ENCODE peak calls at places on chromosomes 11 and 22, in seven cellular contexts. One of them, this sample, is unnamed.
A peak's percentile ranks its signal among the peaks of the same experiment; 100 is the strongest.

GRCh38 chr22:38110863-38111852 is 674 bp upstream of the BAIAP2L2 start:
- DNase-seq in foreskin fibroblast: no peak
- DNase-seq in lower leg skin: no peak
- DNase-seq in thoracic aorta: no peak
- DNase-seq in upper lobe of right lung: no peak
- DNase-seq in AG04450: no peak
- DNase-seq in astrocyte of the spinal cord: no peak
- DNase-seq in this sample: no peak

GRCh38 chr22:42801537-42802165 is 55.4 kb downstream of the ARFGAP3 start:
- DNase-seq in foreskin fibroblast: no peak
- DNase-seq in lower leg skin: peak; percentile 80
- DNase-seq in thoracic aorta: no peak
- DNase-seq in upper lobe of right lung: no peak
- DNase-seq in AG04450: no peak
- DNase-seq in astrocyte of the spinal cord: no peak
- DNase-seq in this sample: no peak

GRCh38 chr22:19679476-19680099 is 34.7 kb upstream of the SEPTIN5 start:
- DNase-seq in foreskin fibroblast: no peak
- DNase-seq in lower leg skin: no peak
- DNase-seq in thoracic aorta: no peak
- DNase-seq in upper lobe of right lung: peak; percentile 82
- DNase-seq in AG04450: no peak
- DNase-seq in astrocyte of the spinal cord: no peak
- DNase-seq in this sample: no peak

GRCh38 chr11:79413258-79413657 is 27.6 kb downstream of the TENM4 start:
- DNase-seq in foreskin fibroblast: peak; percentile 90
- DNase-seq in lower leg skin: peak; percentile 92
- DNase-seq in thoracic aorta: peak; percentile 45
- DNase-seq in upper lobe of right lung: peak; percentile 68
- DNase-seq in AG04450: peak; percentile 81
- DNase-seq in astrocyte of the spinal cord: peak; percentile 92
- DNase-seq in this sample: peak; percentile 95

GRCh38 chr22:38398609-38399401 is 56.2 kb downstream of the KCNJ4 start:
- DNase-seq in foreskin fibroblast: peak; percentile 68
- DNase-seq in lower leg skin: peak; percentile 96
- DNase-seq in thoracic aorta: peak; percentile 32
- DNase-seq in upper lobe of right lung: peak; percentile 92
- DNase-seq in AG04450: peak; percentile 21
- DNase-seq in astrocyte of the spinal cord: peak; percentile 69
- DNase-seq in this sample: peak; percentile 30

GRCh38 chr11:31236052-31236652 is 133.4 kb downstream of the DCDC1 start:
- DNase-seq in foreskin fibroblast: no peak
- DNase-seq in lower leg skin: no peak
- DNase-seq in thoracic aorta: no peak
- DNase-seq in upper lobe of right lung: no peak
- DNase-seq in AG04450: no peak
- DNase-seq in astrocyte of the spinal cord: peak; percentile 10
- DNase-seq in this sample: no peak

GRCh38 chr22:38079804-38080203 is 4.2 kb downstream of the SLC16A8 start:
- DNase-seq in foreskin fibroblast: no peak
- DNase-seq in lower leg skin: no peak
- DNase-seq in thoracic aorta: no peak
- DNase-seq in upper lobe of right lung: no peak
- DNase-seq in AG04450: no peak
- DNase-seq in astrocyte of the spinal cord: no peak
- DNase-seq in this sample: no peak

GRCh38 chr11:2799881-2800654 is 85.5 kb downstream of the CDKN1C start:
- DNase-seq in foreskin fibroblast: no peak
- DNase-seq in lower leg skin: peak; percentile 64
- DNase-seq in thoracic aorta: no peak
- DNase-seq in upper lobe of right lung: peak; percentile 54
- DNase-seq in AG04450: no peak
- DNase-seq in astrocyte of the spinal cord: no peak
- DNase-seq in this sample: no peak

GRCh38 chr11:44899959-44900358 is 50.7 kb downstream of the TP53I11 start:
- DNase-seq in foreskin fibroblast: peak; percentile 24
- DNase-seq in lower leg skin: no peak
- DNase-seq in thoracic aorta: no peak
- DNase-seq in upper lobe of right lung: no peak
- DNase-seq in AG04450: peak; percentile 33
- DNase-seq in astrocyte of the spinal cord: peak; percentile 35
- DNase-seq in this sample: no peak

GRCh38 chr22:21951931-21952465 is 650 bp downstream of the PPM1F start:
- DNase-seq in foreskin fibroblast: peak; percentile 37
- DNase-seq in lower leg skin: peak; percentile 90
- DNase-seq in thoracic aorta: no peak
- DNase-seq in upper lobe of right lung: peak; percentile 78
- DNase-seq in AG04450: peak; percentile 6
- DNase-seq in astrocyte of the spinal cord: peak; percentile 48
- DNase-seq in this sample: no peak

GRCh38 chr11:36149538-36150242 is 139.5 kb downstream of the COMMD9 start:
- DNase-seq in foreskin fibroblast: peak; percentile 98
- DNase-seq in lower leg skin: peak; percentile 87
- DNase-seq in thoracic aorta: peak; percentile 6
- DNase-seq in upper lobe of right lung: no peak
- DNase-seq in AG04450: peak; percentile 97
- DNase-seq in astrocyte of the spinal cord: peak; percentile 99
- DNase-seq in this sample: peak; percentile 96

GRCh38 chr11:131867457-131868257 is 497.2 kb downstream of the NTM start:
- DNase-seq in foreskin fibroblast: peak; percentile 84
- DNase-seq in lower leg skin: no peak
- DNase-seq in thoracic aorta: no peak
- DNase-seq in upper lobe of right lung: no peak
- DNase-seq in AG04450: peak; percentile 81
- DNase-seq in astrocyte of the spinal cord: peak; percentile 91
- DNase-seq in this sample: peak; percentile 60

GRCh38 chr11:120773501-120774031 is 250.3 kb upstream of the TBCEL start:
- DNase-seq in foreskin fibroblast: no peak
- DNase-seq in lower leg skin: peak; percentile 37
- DNase-seq in thoracic aorta: no peak
- DNase-seq in upper lobe of right lung: no peak
- DNase-seq in AG04450: no peak
- DNase-seq in astrocyte of the spinal cord: no peak
- DNase-seq in this sample: no peak

GRCh38 chr11:67316882-67317364 is 13.6 kb downstream of the SSH3 start:
- DNase-seq in foreskin fibroblast: peak; percentile 47
- DNase-seq in lower leg skin: no peak
- DNase-seq in thoracic aorta: no peak
- DNase-seq in upper lobe of right lung: no peak
- DNase-seq in AG04450: no peak
- DNase-seq in astrocyte of the spinal cord: no peak
- DNase-seq in this sample: no peak

GRCh38 chr11:24585192-24585591 is 88.3 kb downstream of the LUZP2 start:
- DNase-seq in foreskin fibroblast: no peak
- DNase-seq in lower leg skin: no peak
- DNase-seq in thoracic aorta: no peak
- DNase-seq in upper lobe of right lung: no peak
- DNase-seq in AG04450: no peak
- DNase-seq in astrocyte of the spinal cord: peak; percentile 32
- DNase-seq in this sample: no peak

GRCh38 chr11:124746621-124747243 is 5.3 kb downstream of the VSIG2 start:
- DNase-seq in foreskin fibroblast: peak; percentile 80
- DNase-seq in lower leg skin: peak; percentile 95
- DNase-seq in thoracic aorta: no peak
- DNase-seq in upper lobe of right lung: peak; percentile 94
- DNase-seq in AG04450: peak; percentile 27
- DNase-seq in astrocyte of the spinal cord: peak; percentile 76
- DNase-seq in this sample: no peak

GRCh38 chr11:71144010-71144409 is 108.4 kb downstream of the SHANK2 start:
- DNase-seq in foreskin fibroblast: no peak
- DNase-seq in lower leg skin: no peak
- DNase-seq in thoracic aorta: no peak
- DNase-seq in upper lobe of right lung: peak; percentile 32
- DNase-seq in AG04450: no peak
- DNase-seq in astrocyte of the spinal cord: no peak
- DNase-seq in this sample: no peak

GRCh38 chr11:96696736-96697135 is 306.9 kb downstream of the JRKL start:
- DNase-seq in foreskin fibroblast: no peak
- DNase-seq in lower leg skin: no peak
- DNase-seq in thoracic aorta: no peak
- DNase-seq in upper lobe of right lung: no peak
- DNase-seq in AG04450: no peak
- DNase-seq in astrocyte of the spinal cord: no peak
- DNase-seq in this sample: no peak

GRCh38 chr22:20034143-20034542 is 13.2 kb downstream of the TANGO2 start:
- DNase-seq in foreskin fibroblast: no peak
- DNase-seq in lower leg skin: no peak
- DNase-seq in thoracic aorta: no peak
- DNase-seq in upper lobe of right lung: no peak
- DNase-seq in AG04450: no peak
- DNase-seq in astrocyte of the spinal cord: no peak
- DNase-seq in this sample: no peak

GRCh38 chr11:79418241-79418640 is 22.6 kb downstream of the TENM4 start:
- DNase-seq in foreskin fibroblast: no peak
- DNase-seq in lower leg skin: no peak
- DNase-seq in thoracic aorta: no peak
- DNase-seq in upper lobe of right lung: no peak
- DNase-seq in AG04450: no peak
- DNase-seq in astrocyte of the spinal cord: no peak
- DNase-seq in this sample: no peak

GRCh38 chr11:6646631-6647281 is 8.9 kb downstream of the DCHS1 start:
- DNase-seq in foreskin fibroblast: peak; percentile 77
- DNase-seq in lower leg skin: no peak
- DNase-seq in thoracic aorta: no peak
- DNase-seq in upper lobe of right lung: no peak
- DNase-seq in AG04450: no peak
- DNase-seq in astrocyte of the spinal cord: peak; percentile 29
- DNase-seq in this sample: no peak

GRCh38 chr22:44025171-44026065 is 1.3 kb downstream of the PARVB start:
- DNase-seq in foreskin fibroblast: no peak
- DNase-seq in lower leg skin: peak; percentile 91
- DNase-seq in thoracic aorta: no peak
- DNase-seq in upper lobe of right lung: peak; percentile 68
- DNase-seq in AG04450: no peak
- DNase-seq in astrocyte of the spinal cord: no peak
- DNase-seq in this sample: no peak

GRCh38 chr22:36288571-36289405 is 35.9 kb downstream of the APOL1 start:
- DNase-seq in foreskin fibroblast: no peak
- DNase-seq in lower leg skin: no peak
- DNase-seq in thoracic aorta: no peak
- DNase-seq in upper lobe of right lung: peak; percentile 67
- DNase-seq in AG04450: no peak
- DNase-seq in astrocyte of the spinal cord: no peak
- DNase-seq in this sample: no peak

GRCh38 chr22:25081409-25081824 is 118.2 kb upstream of the CRYBB3 start:
- DNase-seq in foreskin fibroblast: peak; percentile 7
- DNase-seq in lower leg skin: no peak
- DNase-seq in thoracic aorta: no peak
- DNase-seq in upper lobe of right lung: no peak
- DNase-seq in AG04450: no peak
- DNase-seq in astrocyte of the spinal cord: no peak
- DNase-seq in this sample: no peak

GRCh38 chr22:47123827-47124442 is 361.5 kb downstream of the TBC1D22A start:
- DNase-seq in foreskin fibroblast: no peak
- DNase-seq in lower leg skin: no peak
- DNase-seq in thoracic aorta: no peak
- DNase-seq in upper lobe of right lung: peak; percentile 47
- DNase-seq in AG04450: no peak
- DNase-seq in astrocyte of the spinal cord: no peak
- DNase-seq in this sample: no peak

GRCh38 chr11:54832676-54833075 is 126.0 kb downstream of the OR4A5 start:
- DNase-seq in foreskin fibroblast: no peak
- DNase-seq in lower leg skin: peak; percentile 62
- DNase-seq in thoracic aorta: no peak
- DNase-seq in upper lobe of right lung: no peak
- DNase-seq in AG04450: no peak
- DNase-seq in astrocyte of the spinal cord: no peak
- DNase-seq in this sample: no peak

GRCh38 chr11:59706518-59707285 is 6.9 kb downstream of the OR10V1 start:
- DNase-seq in foreskin fibroblast: peak; percentile 93
- DNase-seq in lower leg skin: no peak
- DNase-seq in thoracic aorta: no peak
- DNase-seq in upper lobe of right lung: no peak
- DNase-seq in AG04450: peak; percentile 13
- DNase-seq in astrocyte of the spinal cord: peak; percentile 58
- DNase-seq in this sample: peak; percentile 39

GRCh38 chr11:72493426-72494108 is 59.2 kb upstream of the CLPB start:
- DNase-seq in foreskin fibroblast: no peak
- DNase-seq in lower leg skin: no peak
- DNase-seq in thoracic aorta: no peak
- DNase-seq in upper lobe of right lung: no peak
- DNase-seq in AG04450: no peak
- DNase-seq in astrocyte of the spinal cord: no peak
- DNase-seq in this sample: no peak

GRCh38 chr11:72494109-72494429 is 59.7 kb upstream of the CLPB start:
- DNase-seq in foreskin fibroblast: no peak
- DNase-seq in lower leg skin: no peak
- DNase-seq in thoracic aorta: no peak
- DNase-seq in upper lobe of right lung: no peak
- DNase-seq in AG04450: no peak
- DNase-seq in astrocyte of the spinal cord: no peak
- DNase-seq in this sample: no peak

GRCh38 chr11:72497731-72498130 is 63.4 kb upstream of the CLPB start:
- DNase-seq in foreskin fibroblast: no peak
- DNase-seq in lower leg skin: no peak
- DNase-seq in thoracic aorta: no peak
- DNase-seq in upper lobe of right lung: no peak
- DNase-seq in AG04450: no peak
- DNase-seq in astrocyte of the spinal cord: no peak
- DNase-seq in this sample: peak; percentile 2
- H3K4me3 ChIP-seq in foreskin fibroblast: no peak overlapping the region
- H3K4me3 ChIP-seq in lower leg skin: no peak overlapping the region
- H3K4me3 ChIP-seq in thoracic aorta: no peak overlapping the region
- H3K4me3 ChIP-seq in upper lobe of right lung: no peak overlapping the region
- H3K4me3 ChIP-seq in AG04450: no peak overlapping the region
- H3K4me3 ChIP-seq in astrocyte of the spinal cord: no peak overlapping the region
- H3K4me3 ChIP-seq in this sample: no peak overlapping the region

GRCh38 chr11:94795799-94796580 is 27.8 kb downstream of the AMOTL1 start:
- DNase-seq in foreskin fibroblast: no peak
- DNase-seq in lower leg skin: no peak
- DNase-seq in thoracic aorta: no peak
- DNase-seq in upper lobe of right lung: no peak
- DNase-seq in AG04450: no peak
- DNase-seq in astrocyte of the spinal cord: no peak
- DNase-seq in this sample: no peak
- H3K4me3 ChIP-seq in foreskin fibroblast: no peak overlapping the region
- H3K4me3 ChIP-seq in lower leg skin: no peak overlapping the region
- H3K4me3 ChIP-seq in thoracic aorta: no peak overlapping the region
- H3K4me3 ChIP-seq in upper lobe of right lung: no peak overlapping the region
- H3K4me3 ChIP-seq in AG04450: peak overlapping the region; percentile 52
- H3K4me3 ChIP-seq in astrocyte of the spinal cord: peak overlapping the region; percentile 37
- H3K4me3 ChIP-seq in this sample: no peak overlapping the region

GRCh38 chr11:43558556-43559127 is 121.9 kb upstream of the HSD17B12 start:
- DNase-seq in foreskin fibroblast: no peak
- DNase-seq in lower leg skin: peak; percentile 53
- DNase-seq in thoracic aorta: no peak
- DNase-seq in upper lobe of right lung: no peak
- DNase-seq in AG04450: no peak
- DNase-seq in astrocyte of the spinal cord: no peak
- DNase-seq in this sample: no peak
- H3K4me3 ChIP-seq in foreskin fibroblast: no peak overlapping the region
- H3K4me3 ChIP-seq in lower leg skin: no peak overlapping the region
- H3K4me3 ChIP-seq in thoracic aorta: no peak overlapping the region
- H3K4me3 ChIP-seq in upper lobe of right lung: no peak overlapping the region
- H3K4me3 ChIP-seq in AG04450: no peak overlapping the region
- H3K4me3 ChIP-seq in astrocyte of the spinal cord: no peak overlapping the region
- H3K4me3 ChIP-seq in this sample: no peak overlapping the region

DNA sequence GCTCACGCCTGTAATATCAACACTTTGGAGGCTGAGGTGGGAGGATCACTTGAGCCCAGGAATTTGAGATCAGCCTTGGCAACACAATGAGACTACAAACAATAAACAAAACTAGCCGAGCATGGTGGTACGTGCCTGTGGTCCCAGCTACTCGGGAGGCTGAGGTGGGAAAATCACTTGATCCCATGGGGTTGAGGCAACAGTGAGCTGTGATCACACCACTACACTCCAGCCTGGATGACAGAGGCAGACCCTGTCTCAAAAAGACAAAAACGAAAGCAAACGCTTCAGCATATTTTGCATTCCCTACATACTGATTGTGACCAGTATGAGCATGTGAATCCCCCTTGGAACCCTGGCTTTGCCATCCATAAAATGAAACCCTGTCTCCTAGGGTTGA is 33.9 kb upstream of the MN1 start:
- DNase-seq in foreskin fibroblast: no peak
- DNase-seq in lower leg skin: no peak
- DNase-seq in thoracic aorta: no peak
- DNase-seq in upper lobe of right lung: no peak
- DNase-seq in AG04450: no peak
- DNase-seq in astrocyte of the spinal cord: peak; percentile 25
- DNase-seq in this sample: no peak
- H3K4me3 ChIP-seq in foreskin fibroblast: no peak overlapping the region
- H3K4me3 ChIP-seq in lower leg skin: no peak overlapping the region
- H3K4me3 ChIP-seq in thoracic aorta: no peak overlapping the region
- H3K4me3 ChIP-seq in upper lobe of right lung: no peak overlapping the region
- H3K4me3 ChIP-seq in AG04450: no peak overlapping the region
- H3K4me3 ChIP-seq in astrocyte of the spinal cord: no peak overlapping the region
- H3K4me3 ChIP-seq in this sample: no peak overlapping the region